ENCODE peak calls at places on chromosomes 1 and 21, in seven cellular contexts. N is activated CD4-positive, alpha-beta T cell treated with anti-CD3 and anti-CD28 coated beads for 36 hours; S is ACHN; W is Calu3; Q is endodermal cell; K is lower leg skin; P is CD8-positive, alpha-beta memory T cell. E is an unnamed sample.

GRCh38 chr1:118871510-118872240 is 116.5 kb downstream of the TBX15 start:
- DNase-seq in N (no peak), S (no peak), W (no peak), Q (no peak), K (no peak), P (no peak), E (no peak)

GRCh38 chr1:18899363-18900049 is 2.8 kb downstream of the ALDH4A1 start:
- DNase-seq in N (no peak), S (no peak), W (no peak), Q (no peak), K (no peak), P (no peak), E (peak; percentile 62)

GRCh38 chr1:236663934-236664333 is 22.4 kb upstream of the ACTN2 start:
- DNase-seq in N (no peak), S (no peak), W (no peak), Q (no peak), K (no peak), P (no peak), E (no peak)

GRCh38 chr1:113792471-113792870 is 19.8 kb downstream of the RSBN1 start:
- DNase-seq in N (no peak), S (no peak), W (no peak), Q (no peak), K (no peak), P (no peak), E (no peak)

GRCh38 chr1:228938248-228938891 is 203.1 kb downstream of the RHOU start:
- DNase-seq in N (no peak), S (no peak), W (no peak), Q (peak; percentile 54), K (peak; percentile 23), P (no peak), E (no peak)

GRCh38 chr1:241118049-241118448 is 239.0 kb downstream of the RGS7 start:
- DNase-seq in N (no peak), S (no peak), W (no peak), Q (no peak), K (no peak), P (no peak), E (no peak)

GRCh38 chr1:70685300-70686286 is 274.5 kb downstream of the CTH start:
- DNase-seq in N (peak; percentile 61), S (peak; percentile 63), W (peak; percentile 61), Q (peak; percentile 90), K (peak; percentile 68), P (no peak), E (peak; percentile 72)

GRCh38 chr21:44477712-44478111 is 22.4 kb downstream of the LRRC3 start:
- DNase-seq in N (no peak), S (no peak), W (no peak), Q (no peak), K (no peak), P (no peak), E (no peak)

GRCh38 chr21:44534688-44535087 is 5.3 kb downstream of the KRTAP10-1 start:
- DNase-seq in N (peak; percentile 22), S (no peak), W (no peak), Q (no peak), K (no peak), P (no peak), E (no peak)

GRCh38 chr1:2416403-2416802 is 4.0 kb upstream of the PEX10 start:
- DNase-seq in N (peak; percentile 59), S (no peak), W (peak; percentile 73), Q (no peak), K (no peak), P (no peak), E (peak; percentile 65)

GRCh38 chr1:36387141-36387949 is 1.6 kb upstream of the STK40 start:
- DNase-seq in N (peak; percentile 43), S (peak; percentile 46), W (no peak), Q (peak; percentile 86), K (peak; percentile 63), P (no peak), E (peak; percentile 81)

GRCh38 chr21:34611528-34611927 is 3.4 kb downstream of the RCAN1 start:
- DNase-seq in N (no peak), S (no peak), W (no peak), Q (peak; percentile 28), K (no peak), P (no peak), E (no peak)

GRCh38 chr21:41360072-41360821 is 1.6 kb upstream of the MX2 start:
- DNase-seq in N (no peak), S (no peak), W (peak; percentile 63), Q (peak; percentile 75), K (peak; percentile 65), P (no peak), E (no peak)

GRCh38 chr1:115114308-115114707 is 25.0 kb upstream of the TSPAN2 start:
- DNase-seq in N (peak; percentile 19), S (no peak), W (peak; percentile 75), Q (no peak), K (no peak), P (no peak), E (peak; percentile 32)

GRCh38 chr21:28283652-28284490 is 708.8 kb downstream of the LTN1 start:
- DNase-seq in N (no peak), S (no peak), W (no peak), Q (no peak), K (no peak), P (no peak), E (peak; percentile 51)

GRCh38 chr1:90835661-90836344 is 118.7 kb upstream of the BARHL2 start:
- DNase-seq in N (peak; percentile 5), S (no peak), W (no peak), Q (peak; percentile 82), K (no peak), P (no peak), E (no peak)

GRCh38 chr1:221841291-221841982 is 99.5 kb upstream of the DUSP10 start:
- DNase-seq in N (no peak), S (no peak), W (no peak), Q (no peak), K (no peak), P (no peak), E (no peak)

GRCh38 chr1:90391116-90391515 is 326.0 kb downstream of the BARHL2 start:
- DNase-seq in N (no peak), S (no peak), W (no peak), Q (no peak), K (no peak), P (no peak), E (peak; percentile 54)

GRCh38 chr1:172778461-172779455 is 119.9 kb downstream of the FASLG start:
- DNase-seq in N (no peak), S (no peak), W (no peak), Q (no peak), K (no peak), P (no peak), E (no peak)

GRCh38 chr1:24793762-24794161 is 48.5 kb downstream of the CLIC4 start:
- DNase-seq in N (no peak), S (peak; percentile 25), W (no peak), Q (no peak), K (no peak), P (no peak), E (no peak)

GRCh38 chr1:206658981-206659273 is 23.6 kb downstream of the DYRK3 start:
- DNase-seq in N (no peak), S (no peak), W (no peak), Q (no peak), K (no peak), P (no peak), E (no peak)

GRCh38 chr1:4178501-4178900 is 278.4 kb upstream of the C1orf174 start:
- DNase-seq in N (no peak), S (no peak), W (no peak), Q (no peak), K (peak; percentile 0), P (no peak), E (no peak)

GRCh38 chr1:155858805-155859233 is 548 bp upstream of the SYT11 start:
- DNase-seq in N (peak; percentile 56), S (no peak), W (peak; percentile 12), Q (no peak), K (peak; percentile 19), P (no peak), E (peak; percentile 45)

GRCh38 chr1:31855038-31855845 is 39.4 kb upstream of the SPOCD1 start:
- DNase-seq in N (peak; percentile 22), S (no peak), W (no peak), Q (no peak), K (no peak), P (no peak), E (peak; percentile 63)

GRCh38 chr1:88237026-88237425 is 447.0 kb upstream of the PKN2 start:
- DNase-seq in N (no peak), S (no peak), W (no peak), Q (no peak), K (no peak), P (no peak), E (no peak)

GRCh38 chr1:12302798-12303447 is 73.1 kb downstream of the VPS13D start:
- DNase-seq in N (no peak), S (no peak), W (no peak), Q (no peak), K (no peak), P (no peak), E (no peak)

GRCh38 chr1:29503441-29503840 is 267.1 kb downstream of the PTPRU start:
- DNase-seq in N (no peak), S (no peak), W (no peak), Q (peak; percentile 46), K (no peak), P (no peak), E (no peak)

GRCh38 chr1:145688924-145689323 is 18.2 kb downstream of the PDZK1 start:
- DNase-seq in N (no peak), S (no peak), W (no peak), Q (no peak), K (no peak), P (no peak), E (no peak)

GRCh38 chr1:201354151-201354900 is 23.2 kb downstream of the TNNT2 start:
- DNase-seq in N (no peak), S (no peak), W (no peak), Q (peak; percentile 40), K (no peak), P (no peak), E (no peak)

GRCh38 chr1:38780133-38780532 is 79.4 kb downstream of the RRAGC start:
- DNase-seq in N (no peak), S (no peak), W (no peak), Q (no peak), K (no peak), P (no peak), E (no peak)

GRCh38 chr1:152107984-152108898 is 7.0 kb downstream of the TCHH start:
- DNase-seq in N (peak; percentile 14), S (no peak), W (no peak), Q (peak; percentile 84), K (no peak), P (no peak), E (peak; percentile 69)

GRCh38 chr1:233916706-233917105 is 12.2 kb downstream of the SLC35F3 start:
- DNase-seq in N (no peak), S (no peak), W (no peak), Q (no peak), K (no peak), P (no peak), E (peak; percentile 59)

GRCh38 chr1:32273389-32274208 is 18.3 kb upstream of the HDAC1 start:
- DNase-seq in N (peak; percentile 91), S (no peak), W (peak; percentile 70), Q (peak; percentile 92), K (no peak), P (peak; percentile 74), E (peak; percentile 80)

GRCh38 chr1:23562138-23562819 is 3.0 kb upstream of the ID3 start:
- DNase-seq in N (peak; percentile 56), S (peak; percentile 89), W (peak; percentile 88), Q (peak; percentile 97), K (peak; percentile 91), P (no peak), E (peak; percentile 92)

GRCh38 chr1:164672610-164673009 is 113.6 kb downstream of the PBX1 start:
- DNase-seq in N (no peak), S (no peak), W (no peak), Q (no peak), K (no peak), P (no peak), E (no peak)

GRCh38 chr21:45618287-45618686 is 25.2 kb upstream of the PCBP3 start:
- DNase-seq in N (no peak), S (no peak), W (peak; percentile 21), Q (peak; percentile 18), K (no peak), P (no peak), E (no peak)

GRCh38 chr21:45982256-45982757 is 737 bp downstream of the COL6A1 start:
- DNase-seq in N (peak; percentile 15), S (peak; percentile 6), W (no peak), Q (no peak), K (no peak), P (no peak), E (no peak)

GRCh38 chr1:182977480-182977879 is 24.5 kb upstream of the SHCBP1L start:
- DNase-seq in N (no peak), S (no peak), W (no peak), Q (no peak), K (no peak), P (no peak), E (peak; percentile 63)